ENCODE peak calls at places on chromosome 1, in seven cellular contexts. B is uterus; V is ELR; O is activated CD8-positive, alpha-beta T cell treated with anti-CD3 and anti-CD28 coated beads, Interleukin-2, amount 10 ng/mL, durations not matched to agents 7 days and 5 days; N is nephron progenitor cell; E is sciatic nerve; Q is amniotic epithelial cell. J is an unnamed sample.

GRCh38 chr1:181604482-181604881 is 121.2 kb downstream of the CACNA1E start:
- DNase-seq in B (no peak), V (no peak), O (no peak), N (no peak), E (no peak), Q (no peak), J (no peak)

GRCh38 chr1:181043025-181043880 is 9.5 kb downstream of the MR1 start:
- DNase-seq in B (no peak), V (no peak), O (no peak), N (no peak), E (no peak), Q (peak), J (no peak)

GRCh38 chr1:41073971-41074370 is 52.4 kb upstream of the SLFNL1 start:
- DNase-seq in B (no peak), V (peak), O (no peak), N (no peak), E (no peak), Q (peak), J (peak)

GRCh38 chr1:213266983-213267772 is 216.1 kb downstream of the RPS6KC1 start:
- DNase-seq in B (no peak), V (no peak), O (no peak), N (no peak), E (no peak), Q (no peak), J (no peak)

GRCh38 chr1:61568460-61569211 is 156.3 kb downstream of the TM2D1 start:
- DNase-seq in B (no peak), V (no peak), O (no peak), N (no peak), E (no peak), Q (no peak), J (no peak)

GRCh38 chr1:57898531-57898930 is 474.7 kb upstream of the DAB1 start:
- DNase-seq in B (no peak), V (no peak), O (no peak), N (no peak), E (no peak), Q (no peak), J (no peak)

GRCh38 chr1:192979542-192979941 is 79.6 kb downstream of the UCHL5 start:
- DNase-seq in B (no peak), V (no peak), O (no peak), N (no peak), E (no peak), Q (no peak), J (no peak)

GRCh38 chr1:3714284-3714741 is 37.9 kb upstream of the CCDC27 start:
- DNase-seq in B (no peak), V (no peak), O (no peak), N (no peak), E (no peak), Q (no peak), J (peak)

GRCh38 chr1:229127301-229127700 is 143.6 kb upstream of the RAB4A start:
- DNase-seq in B (no peak), V (peak), O (peak), N (no peak), E (no peak), Q (peak), J (peak)

GRCh38 chr1:201737350-201738060 is 91.5 kb upstream of the IPO9 start:
- DNase-seq in B (peak), V (no peak), O (no peak), N (no peak), E (no peak), Q (peak), J (peak)

GRCh38 chr1:19715334-19716203 is 50.9 kb downstream of the HTR6 start:
- DNase-seq in B (peak), V (peak), O (peak), N (peak), E (peak), Q (peak), J (peak)

GRCh38 chr1:153538315-153538821 is 2.4 kb downstream of the S100A5 start:
- DNase-seq in B (no peak), V (peak), O (no peak), N (no peak), E (no peak), Q (no peak), J (no peak)

GRCh38 chr1:162310337-162310736 is 66.3 kb downstream of the SPATA46 start:
- DNase-seq in B (no peak), V (peak), O (no peak), N (no peak), E (no peak), Q (no peak), J (peak)

GRCh38 chr1:201171063-201172036 is 17.1 kb upstream of the TMEM9 start:
- DNase-seq in B (peak), V (peak), O (peak), N (peak), E (no peak), Q (peak), J (peak)

GRCh38 chr1:165114022-165114888 is 242.3 kb downstream of the LMX1A start:
- DNase-seq in B (peak), V (peak), O (peak), N (peak), E (no peak), Q (peak), J (peak)

J was measured in LHCN-M2.